ENCODE peak calls at places on chromosome 13, in ten cellular contexts. G, L, S, Q, N, A, W, R, O and U are unnamed samples.

GRCh38 chr13:96994030-96994848 is at the start of gene OXGR1:
- DNase-seq in L (peak), S (no peak), A (no peak), R (no peak), O (no peak), Q (no peak), G (no peak), W (no peak), N (no peak), U (no peak)

GRCh38 chr13:100892981-100893380 is 218.4 kb upstream of the TMTC4 start:
- DNase-seq in W (no peak), R (no peak), L (no peak), Q (no peak), N (no peak), A (no peak), S (no peak), O (no peak), G (no peak), U (no peak)

GRCh38 chr13:83503424-83503823 is 378.9 kb downstream of the SLITRK1 start:
- DNase-seq in L (peak), O (no peak), G (peak), S (no peak), Q (no peak), A (no peak), R (no peak), N (peak), W (no peak), U (no peak)

GRCh38 chr13:94454906-94455305 is 24.6 kb downstream of the DCT start:
- DNase-seq in A (no peak), S (no peak), L (no peak), R (peak), N (peak), Q (no peak), G (no peak), W (no peak), O (no peak), U (no peak)

GRCh38 chr13:39378293-39378692 is 224.7 kb downstream of the LHFPL6 start:
- DNase-seq in Q (no peak), N (no peak), L (no peak), S (no peak), W (no peak), G (no peak), R (no peak), A (no peak), O (no peak), U (no peak)

GRCh38 chr13:85386424-85386823 is 412.8 kb downstream of the SLITRK6 start:
- DNase-seq in O (no peak), L (no peak), S (no peak), A (no peak), R (no peak), Q (no peak), G (no peak), N (no peak), W (no peak), U (peak)

GRCh38 chr13:51148952-51149573 is 38.0 kb upstream of the C13orf42 start:
- DNase-seq in L (peak), A (peak), R (no peak), Q (no peak), W (no peak), G (peak), N (peak), S (no peak), O (peak), U (no peak)

GRCh38 chr13:102322211-102322610 is 79.6 kb downstream of the FGF14 start:
- DNase-seq in R (no peak), O (no peak), A (no peak), Q (no peak), G (no peak), L (no peak), W (no peak), N (no peak), S (no peak), U (no peak)

GRCh38 chr13:98461525-98462240 is 115.2 kb downstream of the STK24 start:
- DNase-seq in R (no peak), N (no peak), Q (no peak), G (no peak), S (no peak), L (no peak), A (no peak), O (no peak), W (no peak), U (no peak)

GRCh38 chr13:25776722-25777121 is 275.1 kb downstream of the SHISA2 start:
- DNase-seq in Q (no peak), O (no peak), S (no peak), L (no peak), W (no peak), N (no peak), G (no peak), R (no peak), A (no peak), U (no peak)

GRCh38 chr13:77387607-77388200 is 60.8 kb upstream of the MYCBP2 start:
- DNase-seq in S (no peak), O (no peak), W (no peak), G (no peak), R (no peak), L (no peak), N (no peak), A (no peak), Q (no peak), U (no peak)

GRCh38 chr13:74093691-74094090 is 40.5 kb downstream of the KLF12 start:
- DNase-seq in W (no peak), S (no peak), R (no peak), G (no peak), A (no peak), L (no peak), N (no peak), O (no peak), Q (no peak), U (no peak)

GRCh38 chr13:113023217-113023597 is 54.2 kb downstream of the MCF2L start:
- DNase-seq in R (no peak), S (no peak), O (no peak), L (no peak), N (no peak), W (no peak), G (no peak), A (no peak), Q (no peak), U (no peak)

GRCh38 chr13:101917833-101918755 is 465.6 kb downstream of the ITGBL1 start:
- DNase-seq in Q (no peak), A (no peak), S (no peak), W (no peak), N (peak), G (no peak), L (no peak), O (peak), R (no peak), U (no peak)

GRCh38 chr13:51453959-51454703 is 1.3 kb upstream of the INTS6 start:
- DNase-seq in N (peak), O (peak), S (peak), W (peak), R (peak), G (no peak), Q (peak), A (no peak), L (no peak), U (no peak)

GRCh38 chr13:110915874-110916670 is 1.2 kb upstream of the ANKRD10 start:
- DNase-seq in R (no peak), G (peak), W (no peak), A (no peak), L (peak), Q (no peak), N (no peak), S (no peak), O (no peak), U (no peak)

GRCh38 chr13:64158910-64159309 is 2743.3 kb upstream of the PCDH20 start:
- DNase-seq in L (no peak), G (peak), A (no peak), W (no peak), N (peak), R (no peak), O (no peak), S (no peak), Q (no peak), U (no peak)

GRCh38 chr13:35210234-35210633 is 266.3 kb downstream of the MAB21L1 start:
- DNase-seq in W (no peak), A (no peak), N (no peak), O (no peak), L (no peak), S (no peak), G (no peak), R (no peak), Q (no peak), U (no peak)

GRCh38 chr13:100490692-100491091 is 97.9 kb downstream of the GGACT start:
- DNase-seq in Q (no peak), N (no peak), R (no peak), L (no peak), A (no peak), W (no peak), S (no peak), O (no peak), G (no peak), U (no peak)

GRCh38 chr13:109700176-109700575 is 86.2 kb downstream of the IRS2 start:
- DNase-seq in Q (no peak), A (peak), G (peak), W (no peak), R (no peak), L (peak), S (no peak), O (no peak), N (peak), U (peak)